ENCODE peak calls at places on chromosomes 4 and X, in five cellular contexts. Z is IMR-90, E is A549, C is GM12878, T is K562. I is an unnamed sample.

GRCh38 chrX:77446029-77446585 is 1.1 kb upstream of the FGF16 start:
- DNase-seq in Z (no peak), E (no peak), C (no peak), T (no peak), I (no peak)

GRCh38 chrX:24231169-24231568 is 81.6 kb downstream of the ZFX start:
- DNase-seq in Z (peak; percentile 93), E (peak; percentile 44), C (no peak), T (peak; percentile 54), I (no peak)

GRCh38 chrX:42967681-42968080 is 189.7 kb upstream of the PPP1R2C start:
- DNase-seq in Z (no peak), E (no peak), C (no peak), T (no peak), I (no peak)

GRCh38 chr4:52983563-52984303 is 121.6 kb downstream of the RASL11B start:
- DNase-seq in Z (peak; percentile 68), E (peak; percentile 10), C (no peak), T (peak; percentile 59), I (peak; percentile 49)

GRCh38 chr4:139020384-139020783 is 4.8 kb downstream of the NOCT start:
- DNase-seq in Z (no peak), E (no peak), C (no peak), T (no peak), I (no peak)

GRCh38 chrX:45697591-45697990 is 496.9 kb upstream of the DIPK2B start:
- DNase-seq in Z (peak; percentile 90), E (no peak), C (no peak), T (no peak), I (no peak)

GRCh38 chr4:15547392-15547791 is 77.7 kb downstream of the CC2D2A start:
- DNase-seq in Z (no peak), E (no peak), C (peak; percentile 3), T (no peak), I (no peak)

GRCh38 chr4:73764513-73764912 is 24.1 kb downstream of the CXCL8 start:
- DNase-seq in Z (peak; percentile 67), E (no peak), C (no peak), T (no peak), I (no peak)

GRCh38 chr4:108426493-108426892 is 193.9 kb upstream of the RPL34 start:
- DNase-seq in Z (peak; percentile 34), E (no peak), C (no peak), T (no peak), I (no peak)

GRCh38 chr4:69167300-69167699 is 47.2 kb downstream of the UGT2B11 start:
- DNase-seq in Z (peak; percentile 2), E (no peak), C (no peak), T (no peak), I (no peak)

GRCh38 chrX:10173331-10173900 is 16.6 kb downstream of the CLCN4 start:
- DNase-seq in Z (peak; percentile 89), E (no peak), C (no peak), T (peak; percentile 64), I (no peak)

GRCh38 chr4:19026281-19026680 is 1004.7 kb upstream of the LCORL start:
- DNase-seq in Z (no peak), E (no peak), C (no peak), T (no peak), I (no peak)

GRCh38 chr4:149973181-149973580 is 105.1 kb upstream of the DCLK2 start:
- DNase-seq in Z (no peak), E (no peak), C (no peak), T (no peak), I (no peak)

GRCh38 chr4:41896648-41897047 is 38.6 kb upstream of the TMEM33 start:
- DNase-seq in Z (no peak), E (no peak), C (no peak), T (no peak), I (no peak)

GRCh38 chr4:53920116-53920515 is 144.3 kb downstream of the CHIC2 start:
- DNase-seq in Z (no peak), E (no peak), C (no peak), T (no peak), I (no peak)

GRCh38 chrX:154136627-154137161 is 7.3 kb upstream of the OPN1LW start:
- DNase-seq in Z (peak; percentile 25), E (peak; percentile 62), C (no peak), T (peak; percentile 81), I (peak; percentile 89)

GRCh38 chr4:167873536-167873935 is 218.8 kb upstream of the ANXA10 start:
- DNase-seq in Z (no peak), E (no peak), C (no peak), T (no peak), I (no peak)

GRCh38 chr4:105147226-105148151 is 813 bp downstream of the TET2 start:
- DNase-seq in Z (peak; percentile 44), E (no peak), C (no peak), T (peak; percentile 61), I (peak; percentile 62)

GRCh38 chrX:42524374-42524773 is 253.6 kb downstream of the PPP1R2C start:
- DNase-seq in Z (peak; percentile 1), E (no peak), C (no peak), T (no peak), I (no peak)

DNA sequence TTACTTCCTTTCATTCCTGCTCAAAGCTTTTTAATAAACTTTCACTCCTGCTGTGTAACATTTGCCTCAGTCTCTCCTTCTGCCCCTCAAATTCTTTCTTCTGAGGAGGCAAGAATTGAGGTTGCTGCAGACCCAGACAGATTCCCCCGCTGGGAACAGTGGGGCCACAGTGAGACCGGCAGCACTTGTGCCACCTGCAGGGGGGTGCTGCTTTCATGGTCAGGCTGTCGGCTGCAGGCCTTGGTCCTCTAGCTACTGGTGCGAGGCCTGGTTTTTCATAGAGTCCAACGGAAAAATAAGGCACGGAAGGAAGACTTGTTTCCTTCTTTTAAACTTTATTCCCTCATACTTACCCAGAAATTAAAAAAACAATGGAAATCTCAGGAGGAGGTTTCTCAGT is 296.7 kb downstream of the NR3C2 start:
- DNase-seq in Z (no peak), E (no peak), C (no peak), T (no peak), I (no peak)
- TF ChIP-seq RCOR1 in Z (no peak), E (no peak), C (no peak), T (no peak), I (no peak)

GRCh38 chrX:68758671-68759070 is 70.2 kb upstream of the EFNB1 start:
- DNase-seq in Z (no peak), E (no peak), C (no peak), T (no peak), I (no peak)
- TF ChIP-seq RCOR1 in Z (no peak), E (no peak), C (no peak), T (no peak), I (no peak)

GRCh38 chrX:46912098-46912672 is at the start of gene JADE3:
- DNase-seq in Z (peak; percentile 56), E (peak; percentile 61), C (no peak), T (peak; percentile 59), I (peak; percentile 87)

GRCh38 chrX:46913710-46914109 is 1.5 kb downstream of the JADE3 start:
- DNase-seq in Z (peak; percentile 29), E (no peak), C (no peak), T (no peak), I (peak; percentile 21)

GRCh38 chrX:46910415-46910814 is 1.8 kb upstream of the JADE3 start:
- DNase-seq in Z (no peak), E (no peak), C (no peak), T (no peak), I (no peak)

GRCh38 chrX:46916273-46916672 is 4.1 kb downstream of the JADE3 start:
- DNase-seq in Z (no peak), E (no peak), C (no peak), T (no peak), I (no peak)

GRCh38 chrX:46912673-46913491 is 661 bp downstream of the JADE3 start:
- DNase-seq in Z (peak; percentile 14), E (peak; percentile 75), C (no peak), T (peak; percentile 46), I (peak; percentile 86)
- TF ChIP-seq RCOR1 in Z (no peak), E (no peak), C (no peak), T (no peak), I (no peak)

DNA sequence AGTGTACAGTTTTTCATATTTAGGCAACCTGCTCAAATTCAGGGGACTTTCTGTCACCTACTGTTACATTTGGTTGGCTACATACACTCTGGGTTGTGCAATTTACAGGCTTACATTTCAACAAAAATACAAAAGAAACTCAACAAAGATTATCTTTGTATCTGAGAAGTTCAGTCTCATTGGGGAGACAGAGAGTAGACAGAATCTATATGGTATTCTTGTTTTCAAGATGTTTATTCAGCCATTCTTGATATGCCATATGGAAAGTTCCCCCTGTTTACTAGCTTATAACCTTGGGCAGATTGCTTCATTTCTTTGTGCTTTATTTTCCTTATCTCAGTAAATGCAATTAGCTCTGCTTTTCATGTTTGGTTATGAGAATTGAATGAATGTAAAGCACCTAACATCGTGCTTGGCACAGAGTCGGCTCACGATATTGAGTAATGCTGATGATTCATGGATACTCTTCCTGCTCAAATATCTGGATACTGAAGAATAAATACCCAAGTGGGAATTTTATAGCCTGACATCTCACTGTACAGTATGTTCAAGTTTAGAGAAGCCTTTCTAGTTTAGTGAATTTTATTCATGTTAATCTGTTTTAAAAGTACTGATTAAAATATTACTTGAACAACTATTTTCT is 96.5 kb upstream of the PACRGL start:
- DNase-seq in Z (peak; percentile 83), E (no peak), C (no peak), T (no peak), I (peak; percentile 10)
- TF ChIP-seq RCOR1 in Z (no peak), E (no peak), C (no peak), T (no peak), I (no peak)

DNA sequence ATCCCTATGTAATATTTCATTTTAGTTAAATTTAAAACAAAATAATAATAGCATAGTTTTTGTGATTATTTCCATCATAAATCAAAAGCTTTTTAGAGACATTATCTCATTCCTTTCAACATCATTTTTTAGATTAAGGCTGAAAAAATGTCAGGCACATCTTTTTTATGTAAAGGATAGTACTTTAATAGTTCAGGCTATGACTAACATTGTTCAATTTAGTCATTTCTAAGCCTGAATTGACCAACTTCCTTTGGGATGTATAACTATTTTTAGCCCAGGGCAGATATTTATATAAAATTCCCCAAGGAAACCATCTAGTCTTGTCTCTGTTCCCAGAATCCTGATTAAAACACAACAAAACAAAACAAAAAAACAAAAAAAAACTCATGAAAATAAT is 145.6 kb upstream of the PCDH18 start:
- DNase-seq in Z (peak; percentile 85), E (no peak), C (no peak), T (no peak), I (no peak)
- TF ChIP-seq RCOR1 in Z (no peak), E (no peak), C (no peak), T (no peak), I (no peak)

DNA sequence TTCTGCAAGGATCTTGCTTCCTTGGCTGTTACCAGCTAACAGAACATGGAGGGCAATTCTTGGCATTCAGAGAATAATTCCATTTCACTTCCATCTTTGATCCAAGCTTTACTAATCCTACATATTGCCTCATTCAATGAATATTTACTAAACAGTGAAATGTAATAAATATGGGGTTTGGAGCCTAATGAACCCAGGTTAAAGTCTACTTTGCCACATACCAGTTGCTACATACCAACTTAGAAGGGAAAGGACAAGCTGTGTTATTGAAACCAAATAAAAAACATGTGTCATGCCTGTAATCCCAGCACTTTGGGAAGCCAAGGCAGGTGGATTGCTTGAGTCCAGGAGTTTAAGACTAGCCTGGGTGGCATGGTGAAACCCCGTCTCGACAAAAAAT is 265.6 kb downstream of the KLHL13 start:
- DNase-seq in Z (no peak), E (no peak), C (no peak), T (no peak), I (no peak)
- TF ChIP-seq RCOR1 in Z (no peak), E (no peak), C (no peak), T (no peak), I (no peak)

DNA sequence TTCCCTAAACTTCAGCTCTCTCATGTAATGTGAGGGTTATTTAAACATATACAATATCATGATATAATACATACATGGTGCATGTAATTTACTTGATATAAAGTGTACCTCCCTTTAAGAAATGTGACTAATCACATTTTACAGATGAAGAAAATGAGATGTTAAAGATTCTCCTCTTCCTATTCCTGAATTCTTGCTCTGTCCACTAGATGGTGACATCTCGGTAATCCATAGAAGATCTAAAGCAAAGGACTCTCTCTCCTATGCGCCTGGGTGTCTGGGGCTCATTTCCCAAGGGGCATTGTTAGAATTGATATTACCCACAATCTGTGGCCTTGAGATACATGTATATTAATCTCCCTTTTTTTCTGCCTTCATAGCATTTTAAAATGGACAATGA is 804.9 kb downstream of the RAB28 start:
- DNase-seq in Z (no peak), E (no peak), C (no peak), T (no peak), I (peak; percentile 0)
- TF ChIP-seq RCOR1 in Z (no peak), E (no peak), C (no peak), T (no peak), I (no peak)